ENCODE peak calls at places on chromosomes 4 and X, in four cellular contexts. W, R, J and C are unnamed samples.

GRCh38 chr4:3520276-3520675 is 11.9 kb downstream of the LRPAP1 start:
- DNase-seq in W (no peak), R (no peak), J (peak; percentile 13), C (no peak)

GRCh38 chrX:72245461-72246089 is 6.7 kb upstream of the ERCC6L start:
- DNase-seq in W (no peak), R (peak; percentile 1), J (peak; percentile 57), C (peak; percentile 79)

GRCh38 chr4:124253080-124253479 is 459.5 kb downstream of the ANKRD50 start:
- DNase-seq in W (no peak), R (no peak), J (no peak), C (no peak)

GRCh38 chrX:103063191-103063845 is 653 bp downstream of the BEX1 start:
- DNase-seq in W (peak; percentile 59), R (no peak), J (no peak), C (peak; percentile 63)

GRCh38 chrX:310621-311155 is 7.9 kb downstream of the GTPBP6 start:
- DNase-seq in W (no peak), R (no peak), J (peak; percentile 20), C (no peak)

GRCh38 chrX:55794420-55794819 is 76.9 kb downstream of the RRAGB start:
- DNase-seq in W (no peak), R (no peak), J (no peak), C (no peak)

GRCh38 chr4:150567070-150567469 is 14.9 kb upstream of the MAB21L2 start:
- DNase-seq in W (no peak), R (no peak), J (no peak), C (no peak)

GRCh38 chr4:683247-683897 is 5.6 kb downstream of the SLC49A3 start:
- DNase-seq in W (no peak), R (no peak), J (peak; percentile 42), C (no peak)

GRCh38 chr4:15665738-15666365 is 10.7 kb upstream of the FBXL5 start:
- DNase-seq in W (no peak), R (no peak), J (no peak), C (no peak)

GRCh38 chr4:40630335-40631021 is 814 bp upstream of the RBM47 start:
- DNase-seq in W (no peak), R (no peak), J (peak; percentile 53), C (peak; percentile 82)

GRCh38 chrX:66176134-66176533 is 12.1 kb downstream of the HEPH start:
- DNase-seq in W (no peak), R (no peak), J (no peak), C (no peak)

GRCh38 chr4:190016369-190017289 is 10.4 kb downstream of the FRG2 start:
- DNase-seq in W (no peak), R (no peak), J (no peak), C (peak; percentile 47)

GRCh38 chr4:2172161-2172560 is 69.8 kb downstream of the HAUS3 start:
- DNase-seq in W (no peak), R (no peak), J (no peak), C (no peak)

GRCh38 chrX:12994321-12994720 is 19.4 kb downstream of the TMSB4X start:
- DNase-seq in W (no peak), R (no peak), J (no peak), C (no peak)

GRCh38 chrX:39802354-39802753 is 295.4 kb downstream of the BCOR start:
- DNase-seq in W (no peak), R (no peak), J (no peak), C (no peak)

GRCh38 chr4:18075823-18076433 is 54.4 kb upstream of the LCORL start:
- DNase-seq in W (no peak), R (no peak), J (peak; percentile 54), C (no peak)

GRCh38 chrX:41275661-41276609 is 58.0 kb upstream of the DDX3X start:
- DNase-seq in W (peak; percentile 20), R (peak; percentile 21), J (peak; percentile 77), C (peak; percentile 88)

GRCh38 chr4:40516651-40517050 is 113.0 kb downstream of the RBM47 start:
- DNase-seq in W (no peak), R (no peak), J (no peak), C (no peak)

GRCh38 chrX:132615396-132616131 is 126.7 kb upstream of the MBNL3 start:
- DNase-seq in W (peak; percentile 32), R (peak; percentile 2), J (no peak), C (peak; percentile 61)